ENCODE peak calls at places on chromosomes 2 and 18, in four cellular contexts. Q, O, S and H are unnamed samples.

GRCh38 chr18:50058731-50059130 is 136.2 kb downstream of the MYO5B start:
- DNase-seq in Q (no peak), O (no peak), S (no peak), H (no peak)

GRCh38 chr18:25449046-25449445 is 97.1 kb upstream of the ZNF521 start:
- DNase-seq in Q (no peak), O (no peak), S (no peak), H (no peak)

GRCh38 chr2:191202881-191203397 is 42.3 kb upstream of the MYO1B start:
- DNase-seq in Q (no peak), O (peak; percentile 74), S (peak; percentile 53), H (no peak)

GRCh38 chr2:64914735-64915509 is 74.3 kb upstream of the SLC1A4 start:
- DNase-seq in Q (no peak), O (peak; percentile 79), S (peak; percentile 24), H (no peak)

GRCh38 chr2:227655454-227655853 is 11.2 kb upstream of the SCYGR5 start:
- DNase-seq in Q (no peak), O (no peak), S (peak; percentile 94), H (peak; percentile 81)

GRCh38 chr2:127100261-127101047 is 6.5 kb downstream of the BIN1 start:
- DNase-seq in Q (no peak), O (peak; percentile 52), S (peak; percentile 34), H (peak; percentile 92)

GRCh38 chr2:118667964-118668363 is 179.5 kb downstream of the EN1 start:
- DNase-seq in Q (no peak), O (no peak), S (peak; percentile 44), H (no peak)

GRCh38 chr2:12044857-12045256 is 298.4 kb downstream of the LPIN1 start:
- DNase-seq in Q (no peak), O (no peak), S (no peak), H (no peak)

GRCh38 chr2:205948883-205949282 is 137.1 kb downstream of the INO80D start:
- DNase-seq in Q (no peak), O (no peak), S (no peak), H (no peak)

GRCh38 chr2:69253893-69254292 is 133.1 kb downstream of the GFPT1 start:
- DNase-seq in Q (peak; percentile 43), O (peak; percentile 82), S (no peak), H (peak; percentile 45)

GRCh38 chr2:212644195-212644837 is 105.7 kb upstream of the ERBB4 start:
- DNase-seq in Q (no peak), O (no peak), S (no peak), H (no peak)

GRCh38 chr2:216083464-216084279 is 2.0 kb downstream of the TMEM169 start:
- DNase-seq in Q (no peak), O (no peak), S (no peak), H (no peak)

GRCh38 chr2:219362524-219363164 is 25.1 kb downstream of the DNPEP start:
- DNase-seq in Q (peak; percentile 27), O (peak; percentile 82), S (peak; percentile 94), H (no peak)

GRCh38 chr2:74865770-74866674 is 32.1 kb downstream of the HK2 start:
- DNase-seq in Q (no peak), O (no peak), S (no peak), H (peak; percentile 61)

GRCh38 chr2:20212459-20212870 is 12.5 kb downstream of the SDC1 start:
- DNase-seq in Q (peak; percentile 89), O (no peak), S (peak; percentile 45), H (no peak)

GRCh38 chr2:217622205-217622621 is 380.6 kb downstream of the TNS1 start:
- DNase-seq in Q (no peak), O (peak; percentile 85), S (peak; percentile 57), H (no peak)

GRCh38 chr2:119702918-119703401 is 24.0 kb downstream of the TMEM177 start:
- DNase-seq in Q (peak; percentile 29), O (peak; percentile 83), S (peak; percentile 85), H (peak; percentile 56)

GRCh38 chr2:119707117-119708087 is 28.4 kb downstream of the TMEM177 start:
- DNase-seq in Q (no peak), O (no peak), S (no peak), H (no peak)

GRCh38 chr2:119703526-119703925 is 24.5 kb downstream of the TMEM177 start:
- DNase-seq in Q (no peak), O (no peak), S (no peak), H (no peak)

GRCh38 chr2:119704670-119705120 is 25.7 kb downstream of the TMEM177 start:
- DNase-seq in Q (no peak), O (no peak), S (no peak), H (no peak)

GRCh38 chr2:119706196-119706595 is 27.2 kb downstream of the TMEM177 start:
- DNase-seq in Q (no peak), O (no peak), S (no peak), H (no peak)
- H3K27me3 ChIP-seq in Q (no peaks in the 10 kb centered on the region), O (no peaks in the 10 kb centered on the region), S (no peaks in the 10 kb centered on the region), H (no peaks in the 10 kb centered on the region)

GRCh38 chr2:26001743-26002341 is 19.5 kb upstream of the KIF3C start:
- DNase-seq in Q (peak; percentile 60), O (peak; percentile 90), S (peak; percentile 54), H (no peak)

GRCh38 chr2:25996844-25997243 is 14.5 kb upstream of the KIF3C start:
- DNase-seq in Q (no peak), O (no peak), S (peak; percentile 62), H (no peak)

GRCh38 chr2:26002617-26003310 is 20.5 kb upstream of the KIF3C start:
- DNase-seq in Q (peak; percentile 65), O (no peak), S (no peak), H (no peak)

GRCh38 chr2:26000561-26001211 is 18.4 kb upstream of the KIF3C start:
- DNase-seq in Q (no peak), O (no peak), S (no peak), H (peak; percentile 40)
- H3K4me1 ChIP-seq in Q (peaks cover 9% of the 10 kb centered on the region), O (peaks cover 17% of the 10 kb centered on the region), S (peaks cover 35% of the 10 kb centered on the region), H (peaks cover 55% of the 10 kb centered on the region)

DNA sequence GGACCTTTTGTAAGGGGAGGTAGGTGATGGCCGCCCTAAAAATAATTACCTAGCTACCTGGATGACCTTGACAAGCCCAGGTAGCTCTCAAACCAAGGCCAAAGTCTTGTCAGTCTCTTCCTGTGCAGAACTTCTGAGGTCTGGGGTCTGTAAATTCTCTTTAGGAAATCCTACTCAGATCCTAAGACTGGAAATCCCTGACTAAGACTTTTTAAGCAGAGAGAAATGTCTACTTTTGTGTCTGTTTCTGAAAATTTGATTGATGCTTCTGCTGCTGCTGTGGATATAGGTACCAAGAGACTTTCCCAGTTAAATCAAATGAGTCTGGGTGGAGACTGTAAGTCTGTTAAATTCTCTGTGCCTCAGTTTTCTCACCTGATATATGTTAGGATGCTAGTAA is 36.9 kb upstream of the SIX3 start:
- DNase-seq in Q (no peak), O (no peak), S (no peak), H (no peak)
- H3K27me3 ChIP-seq in Q (peaks cover 10% of the 10 kb centered on the region), O (no peaks in the 10 kb centered on the region), S (peaks cover 52% of the 10 kb centered on the region), H (no peaks in the 10 kb centered on the region)

GRCh38 chr2:95317123-95317500 is 20.0 kb downstream of the KCNIP3 start:
- DNase-seq in Q (no peak), O (no peak), S (no peak), H (peak; percentile 37)

GRCh38 chr2:95314598-95314963 is 17.4 kb downstream of the KCNIP3 start:
- DNase-seq in Q (no peak), O (no peak), S (no peak), H (no peak)

GRCh38 chr2:95314964-95315611 is 17.9 kb downstream of the KCNIP3 start:
- DNase-seq in Q (peak; percentile 52), O (no peak), S (peak; percentile 42), H (peak; percentile 70)

GRCh38 chr2:95316466-95317122 is 19.4 kb downstream of the KCNIP3 start:
- DNase-seq in Q (no peak), O (no peak), S (peak; percentile 53), H (no peak)

GRCh38 chr2:95315801-95316411 is 18.8 kb downstream of the KCNIP3 start:
- DNase-seq in Q (peak; percentile 89), O (no peak), S (peak; percentile 51), H (peak; percentile 98)
- H3K4me1 ChIP-seq in Q (peaks cover 4% of the 10 kb centered on the region), O (no peaks in the 10 kb centered on the region), S (peaks cover 12% of the 10 kb centered on the region), H (peaks cover 82% of the 10 kb centered on the region)